ENCODE peak calls at places on chromosome 19, in nine cellular contexts. One of them, this sample, is unnamed.

GRCh38 chr19:41848666-41849065 is 3.8 kb downstream of the DMRTC2 start:
- DNase-seq in RWPE1: no peak
- DNase-seq in left ventricle myocardium inferior: no peak
- DNase-seq in endothelial cell: no peak
- DNase-seq in pancreas: no peak
- DNase-seq in cardiac fibroblast: no peak
- DNase-seq in GM12865: no peak
- DNase-seq in heart left ventricle: no peak
- DNase-seq in Calu3: no peak
- DNase-seq in this sample: no peak

GRCh38 chr19:23509686-23510450 is 114.6 kb upstream of the ZNF91 start:
- DNase-seq in endothelial cell: no peak
- DNase-seq in GM12865: no peak
- DNase-seq in Calu3: no peak
- DNase-seq in left ventricle myocardium inferior: no peak
- DNase-seq in pancreas: no peak
- DNase-seq in RWPE1: peak
- DNase-seq in cardiac fibroblast: no peak
- DNase-seq in heart left ventricle: no peak
- DNase-seq in this sample: no peak

GRCh38 chr19:9801976-9802375 is 16.9 kb downstream of the FBXL12 start:
- DNase-seq in RWPE1: no peak
- DNase-seq in heart left ventricle: no peak
- DNase-seq in left ventricle myocardium inferior: no peak
- DNase-seq in endothelial cell: no peak
- DNase-seq in Calu3: no peak
- DNase-seq in cardiac fibroblast: no peak
- DNase-seq in pancreas: no peak
- DNase-seq in GM12865: no peak
- DNase-seq in this sample: no peak

GRCh38 chr19:15936950-15937349 is 2.6 kb upstream of the CYP4F11 start:
- DNase-seq in pancreas: no peak
- DNase-seq in heart left ventricle: no peak
- DNase-seq in endothelial cell: no peak
- DNase-seq in Calu3: no peak
- DNase-seq in RWPE1: no peak
- DNase-seq in left ventricle myocardium inferior: no peak
- DNase-seq in cardiac fibroblast: no peak
- DNase-seq in GM12865: no peak
- DNase-seq in this sample: no peak

GRCh38 chr19:49889687-49890348 is 6.9 kb downstream of the IL4I1 start:
- DNase-seq in RWPE1: no peak
- DNase-seq in GM12865: peak
- DNase-seq in cardiac fibroblast: peak
- DNase-seq in Calu3: no peak
- DNase-seq in pancreas: peak
- DNase-seq in endothelial cell: peak
- DNase-seq in heart left ventricle: peak
- DNase-seq in left ventricle myocardium inferior: peak
- DNase-seq in this sample: peak

GRCh38 chr19:15551183-15552004 is 43.1 kb downstream of the CYP4F22 start:
- DNase-seq in left ventricle myocardium inferior: no peak
- DNase-seq in Calu3: peak
- DNase-seq in cardiac fibroblast: peak
- DNase-seq in heart left ventricle: no peak
- DNase-seq in pancreas: peak
- DNase-seq in GM12865: peak
- DNase-seq in endothelial cell: no peak
- DNase-seq in RWPE1: peak
- DNase-seq in this sample: peak

GRCh38 chr19:39514840-39515550 is at the start of gene SELENOV:
- DNase-seq in cardiac fibroblast: no peak
- DNase-seq in RWPE1: no peak
- DNase-seq in pancreas: no peak
- DNase-seq in heart left ventricle: no peak
- DNase-seq in GM12865: no peak
- DNase-seq in left ventricle myocardium inferior: no peak
- DNase-seq in endothelial cell: peak
- DNase-seq in Calu3: no peak
- DNase-seq in this sample: no peak

GRCh38 chr19:21221653-21222052 is 79.8 kb downstream of the ZNF431 start:
- DNase-seq in cardiac fibroblast: peak
- DNase-seq in left ventricle myocardium inferior: no peak
- DNase-seq in GM12865: no peak
- DNase-seq in heart left ventricle: no peak
- DNase-seq in Calu3: no peak
- DNase-seq in endothelial cell: no peak
- DNase-seq in RWPE1: no peak
- DNase-seq in pancreas: no peak
- DNase-seq in this sample: no peak

GRCh38 chr19:17091758-17092333 is 16.3 kb downstream of the MYO9B start:
- DNase-seq in left ventricle myocardium inferior: peak
- DNase-seq in endothelial cell: no peak
- DNase-seq in heart left ventricle: peak
- DNase-seq in GM12865: no peak
- DNase-seq in Calu3: no peak
- DNase-seq in RWPE1: no peak
- DNase-seq in cardiac fibroblast: no peak
- DNase-seq in pancreas: no peak
- DNase-seq in this sample: no peak

GRCh38 chr19:7681336-7682174 is 922 bp downstream of the TRAPPC5 start:
- DNase-seq in pancreas: peak
- DNase-seq in endothelial cell: peak
- DNase-seq in heart left ventricle: peak
- DNase-seq in left ventricle myocardium inferior: peak
- DNase-seq in cardiac fibroblast: peak
- DNase-seq in Calu3: peak
- DNase-seq in RWPE1: peak
- DNase-seq in GM12865: peak
- DNase-seq in this sample: peak
- TF ChIP-seq CTCF in pancreas: no peak
- TF ChIP-seq CTCF in endothelial cell: peak
- TF ChIP-seq CTCF in heart left ventricle: peak
- TF ChIP-seq CTCF in left ventricle myocardium inferior: peak
- TF ChIP-seq CTCF in cardiac fibroblast: peak
- TF ChIP-seq CTCF in Calu3: no peak
- TF ChIP-seq CTCF in RWPE1: peak
- TF ChIP-seq CTCF in GM12865: peak
- TF ChIP-seq CTCF in this sample: peak

DNA sequence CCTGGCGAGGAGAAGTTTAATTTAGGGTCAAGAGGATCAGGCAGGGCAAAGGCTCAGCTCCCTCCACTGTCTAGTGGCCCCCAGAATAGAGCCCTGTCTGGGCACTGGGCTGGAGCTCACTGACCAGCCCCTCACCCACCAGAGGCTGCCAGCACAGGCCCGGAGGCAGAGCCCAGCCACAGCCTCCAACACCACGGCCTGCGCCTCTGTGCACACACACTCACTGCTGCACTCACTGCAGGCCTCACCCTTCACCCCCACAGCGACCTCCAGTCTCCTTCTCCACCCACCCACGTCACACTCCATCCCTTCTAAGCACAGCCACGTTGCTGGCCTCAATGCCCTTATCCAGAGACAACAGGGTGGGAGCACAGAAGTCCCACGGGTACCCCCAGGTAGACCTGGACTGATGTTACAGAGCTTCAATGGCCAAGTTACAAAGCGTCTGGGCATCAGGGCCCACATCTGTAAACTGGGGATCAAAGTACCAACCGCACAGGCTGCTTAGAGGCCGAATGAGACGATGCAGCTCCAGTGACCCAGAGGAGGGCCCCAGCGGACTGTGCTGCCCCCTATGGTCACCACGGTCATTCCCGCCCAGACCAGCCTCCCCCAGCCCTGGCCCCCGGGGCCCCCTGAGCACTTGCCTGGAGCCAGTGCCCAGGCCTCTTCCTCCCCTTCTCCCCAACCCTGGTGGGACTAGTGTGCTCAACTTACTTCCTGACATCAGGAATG is 4.5 kb upstream of the PRKD2 start:
- DNase-seq in heart left ventricle: peak
- DNase-seq in RWPE1: no peak
- DNase-seq in left ventricle myocardium inferior: no peak
- DNase-seq in GM12865: no peak
- DNase-seq in Calu3: no peak
- DNase-seq in endothelial cell: peak
- DNase-seq in pancreas: no peak
- DNase-seq in cardiac fibroblast: no peak
- DNase-seq in this sample: no peak
- TF ChIP-seq CTCF in heart left ventricle: no peak
- TF ChIP-seq CTCF in RWPE1: no peak
- TF ChIP-seq CTCF in left ventricle myocardium inferior: no peak
- TF ChIP-seq CTCF in GM12865: no peak
- TF ChIP-seq CTCF in Calu3: peak
- TF ChIP-seq CTCF in endothelial cell: peak
- TF ChIP-seq CTCF in pancreas: no peak
- TF ChIP-seq CTCF in cardiac fibroblast: peak
- TF ChIP-seq CTCF in this sample: peak

GRCh38 chr19:36054733-36055686 is at the start of gene WDR62:
- DNase-seq in cardiac fibroblast: no peak
- DNase-seq in RWPE1: peak
- DNase-seq in Calu3: peak
- DNase-seq in endothelial cell: peak
- DNase-seq in heart left ventricle: peak
- DNase-seq in left ventricle myocardium inferior: peak
- DNase-seq in GM12865: peak
- DNase-seq in pancreas: peak
- DNase-seq in this sample: peak
- TF ChIP-seq CTCF in cardiac fibroblast: no peak
- TF ChIP-seq CTCF in RWPE1: peak
- TF ChIP-seq CTCF in Calu3: no peak
- TF ChIP-seq CTCF in endothelial cell: no peak
- TF ChIP-seq CTCF in heart left ventricle: no peak
- TF ChIP-seq CTCF in left ventricle myocardium inferior: no peak
- TF ChIP-seq CTCF in GM12865: no peak
- TF ChIP-seq CTCF in pancreas: no peak
- TF ChIP-seq CTCF in this sample: no peak

GRCh38 chr19:28727133-28727834 is 485.7 kb downstream of the UQCRFS1 start:
- DNase-seq in RWPE1: peak
- DNase-seq in pancreas: peak
- DNase-seq in cardiac fibroblast: peak
- DNase-seq in endothelial cell: peak
- DNase-seq in Calu3: no peak
- DNase-seq in GM12865: no peak
- DNase-seq in left ventricle myocardium inferior: no peak
- DNase-seq in heart left ventricle: peak
- DNase-seq in this sample: no peak
- TF ChIP-seq CTCF in RWPE1: no peak
- TF ChIP-seq CTCF in pancreas: no peak
- TF ChIP-seq CTCF in cardiac fibroblast: peak
- TF ChIP-seq CTCF in endothelial cell: peak
- TF ChIP-seq CTCF in Calu3: no peak
- TF ChIP-seq CTCF in GM12865: no peak
- TF ChIP-seq CTCF in left ventricle myocardium inferior: peak
- TF ChIP-seq CTCF in heart left ventricle: peak
- TF ChIP-seq CTCF in this sample: no peak

GRCh38 chr19:54096642-54097106 is 3.9 kb downstream of the OSCAR start:
- DNase-seq in RWPE1: no peak
- DNase-seq in left ventricle myocardium inferior: no peak
- DNase-seq in cardiac fibroblast: peak
- DNase-seq in pancreas: no peak
- DNase-seq in endothelial cell: no peak
- DNase-seq in GM12865: no peak
- DNase-seq in Calu3: peak
- DNase-seq in heart left ventricle: peak
- DNase-seq in this sample: no peak
- TF ChIP-seq CTCF in RWPE1: no peak
- TF ChIP-seq CTCF in left ventricle myocardium inferior: no peak
- TF ChIP-seq CTCF in cardiac fibroblast: peak
- TF ChIP-seq CTCF in pancreas: no peak
- TF ChIP-seq CTCF in endothelial cell: no peak
- TF ChIP-seq CTCF in GM12865: no peak
- TF ChIP-seq CTCF in Calu3: no peak
- TF ChIP-seq CTCF in heart left ventricle: no peak
- TF ChIP-seq CTCF in this sample: peak

GRCh38 chr19:3389876-3390361 is 23.5 kb downstream of the NFIC start:
- DNase-seq in GM12865: no peak
- DNase-seq in RWPE1: no peak
- DNase-seq in Calu3: no peak
- DNase-seq in pancreas: peak
- DNase-seq in heart left ventricle: peak
- DNase-seq in endothelial cell: no peak
- DNase-seq in left ventricle myocardium inferior: no peak
- DNase-seq in cardiac fibroblast: peak
- DNase-seq in this sample: no peak

GRCh38 chr19:3389446-3389778 is 23.0 kb downstream of the NFIC start:
- DNase-seq in RWPE1: no peak
- DNase-seq in Calu3: no peak
- DNase-seq in endothelial cell: no peak
- DNase-seq in cardiac fibroblast: no peak
- DNase-seq in pancreas: no peak
- DNase-seq in heart left ventricle: no peak
- DNase-seq in left ventricle myocardium inferior: no peak
- DNase-seq in GM12865: no peak
- DNase-seq in this sample: no peak

GRCh38 chr19:3392480-3392879 is 26.1 kb downstream of the NFIC start:
- DNase-seq in Calu3: no peak
- DNase-seq in left ventricle myocardium inferior: no peak
- DNase-seq in heart left ventricle: no peak
- DNase-seq in GM12865: no peak
- DNase-seq in cardiac fibroblast: no peak
- DNase-seq in endothelial cell: no peak
- DNase-seq in pancreas: no peak
- DNase-seq in RWPE1: no peak
- DNase-seq in this sample: no peak

GRCh38 chr19:3386447-3387234 is 20.3 kb downstream of the NFIC start:
- DNase-seq in left ventricle myocardium inferior: peak
- DNase-seq in RWPE1: no peak
- DNase-seq in GM12865: no peak
- DNase-seq in heart left ventricle: peak
- DNase-seq in endothelial cell: no peak
- DNase-seq in pancreas: no peak
- DNase-seq in Calu3: no peak
- DNase-seq in cardiac fibroblast: no peak
- DNase-seq in this sample: no peak

DNA sequence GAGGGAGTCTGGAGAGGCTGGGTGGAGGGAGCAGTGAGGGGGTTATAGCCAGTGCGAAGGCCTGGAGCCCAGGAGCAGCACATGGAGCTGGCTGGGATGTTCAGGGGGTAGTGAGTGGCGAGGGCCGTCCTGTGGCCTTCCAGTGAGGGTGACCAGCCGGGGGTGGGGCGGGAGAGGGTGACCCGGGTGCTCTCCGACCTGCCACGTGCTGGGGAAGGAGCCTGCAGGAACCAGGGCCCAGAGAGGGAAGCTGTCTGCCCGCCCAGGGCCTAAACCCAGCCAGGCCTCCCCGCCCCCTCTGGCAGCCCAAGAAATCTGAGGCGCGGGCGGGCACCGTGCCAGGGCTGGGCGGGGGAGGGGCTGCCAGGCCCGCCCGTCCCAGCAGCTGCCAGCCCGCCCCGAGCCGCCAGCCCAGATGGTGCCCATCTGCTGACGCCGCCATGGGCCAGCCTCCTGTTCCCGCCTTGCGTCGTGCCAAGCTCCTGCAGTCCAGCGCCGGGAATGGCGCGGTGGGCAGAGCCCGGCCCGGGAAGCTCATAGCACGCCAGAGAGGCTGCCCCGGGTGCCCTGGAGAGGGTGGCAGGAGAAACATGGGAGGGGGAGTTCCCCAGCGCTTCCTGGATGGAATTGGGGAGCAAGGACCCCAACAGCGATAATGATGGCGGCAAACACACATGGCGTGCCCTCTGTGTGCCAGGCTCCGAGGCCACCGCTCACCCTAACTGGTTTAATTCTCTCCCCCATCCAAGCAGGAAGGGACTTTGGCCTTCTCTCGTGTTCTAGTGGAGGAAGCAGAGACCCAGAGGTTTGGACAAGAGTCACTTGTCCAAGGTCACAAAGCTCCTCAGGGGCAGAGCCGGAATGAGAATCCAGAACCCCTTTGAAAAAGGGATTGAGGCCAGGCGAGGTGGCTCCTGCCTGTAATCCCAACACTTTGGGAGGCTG is 21.5 kb downstream of the NFIC start:
- DNase-seq in pancreas: peak
- DNase-seq in GM12865: no peak
- DNase-seq in endothelial cell: no peak
- DNase-seq in heart left ventricle: peak
- DNase-seq in left ventricle myocardium inferior: peak
- DNase-seq in cardiac fibroblast: no peak
- DNase-seq in Calu3: peak
- DNase-seq in RWPE1: peak
- DNase-seq in this sample: no peak
- TF ChIP-seq CTCF in pancreas: no peak
- TF ChIP-seq CTCF in GM12865: no peak
- TF ChIP-seq CTCF in endothelial cell: no peak
- TF ChIP-seq CTCF in heart left ventricle: no peak
- TF ChIP-seq CTCF in left ventricle myocardium inferior: peak
- TF ChIP-seq CTCF in cardiac fibroblast: no peak
- TF ChIP-seq CTCF in Calu3: no peak
- TF ChIP-seq CTCF in RWPE1: no peak
- TF ChIP-seq CTCF in this sample: no peak